ENCODE peak calls at places on chromosomes 7 and 10, in seven cellular contexts. One of them, this sample, is unnamed.

GRCh38 chr10:125411724-125412123 is 251.4 kb upstream of the CTBP2 start:
- DNase-seq in HCT116: peak
- DNase-seq in K562: no peak
- DNase-seq in HepG2: no peak
- DNase-seq in GM12878: no peak
- DNase-seq in SK-N-SH: no peak
- DNase-seq in H1: no peak
- DNase-seq in this sample: no peak

GRCh38 chr10:106795619-106796018 is 368.9 kb downstream of the SORCS1 start:
- DNase-seq in HCT116: no peak
- DNase-seq in K562: peak
- DNase-seq in HepG2: peak
- DNase-seq in GM12878: peak
- DNase-seq in SK-N-SH: peak
- DNase-seq in H1: peak
- DNase-seq in this sample: no peak

GRCh38 chr10:113897693-113898618 is 43.5 kb downstream of the NHLRC2 start:
- DNase-seq in HCT116: no peak
- DNase-seq in K562: peak
- DNase-seq in HepG2: no peak
- DNase-seq in GM12878: no peak
- DNase-seq in SK-N-SH: peak
- DNase-seq in H1: no peak
- DNase-seq in this sample: no peak

GRCh38 chr7:27714831-27715444 is 25.0 kb upstream of the TAX1BP1 start:
- DNase-seq in HCT116: no peak
- DNase-seq in K562: no peak
- DNase-seq in HepG2: peak
- DNase-seq in GM12878: no peak
- DNase-seq in SK-N-SH: no peak
- DNase-seq in H1: no peak
- DNase-seq in this sample: no peak

GRCh38 chr7:24963218-24963617 is 16.8 kb downstream of the OSBPL3 start:
- DNase-seq in HCT116: no peak
- DNase-seq in K562: no peak
- DNase-seq in HepG2: no peak
- DNase-seq in GM12878: peak
- DNase-seq in SK-N-SH: no peak
- DNase-seq in H1: no peak
- DNase-seq in this sample: no peak

GRCh38 chr7:128209229-128210035 is 31.6 kb upstream of the LEP start:
- DNase-seq in HCT116: peak
- DNase-seq in K562: peak
- DNase-seq in HepG2: peak
- DNase-seq in GM12878: peak
- DNase-seq in SK-N-SH: peak
- DNase-seq in H1: peak
- DNase-seq in this sample: peak

GRCh38 chr10:11209810-11210141 is 192.1 kb downstream of the CELF2 start:
- DNase-seq in HCT116: no peak
- DNase-seq in K562: no peak
- DNase-seq in HepG2: no peak
- DNase-seq in GM12878: no peak
- DNase-seq in SK-N-SH: no peak
- DNase-seq in H1: no peak
- DNase-seq in this sample: no peak

GRCh38 chr10:71980181-71981023 is 16.2 kb downstream of the CHST3 start:
- DNase-seq in HCT116: no peak
- DNase-seq in K562: peak
- DNase-seq in HepG2: no peak
- DNase-seq in GM12878: no peak
- DNase-seq in SK-N-SH: peak
- DNase-seq in H1: no peak
- DNase-seq in this sample: no peak

GRCh38 chr7:285731-286130 is 4.2 kb upstream of the FOXL3 start:
- DNase-seq in HCT116: no peak
- DNase-seq in K562: no peak
- DNase-seq in HepG2: no peak
- DNase-seq in GM12878: no peak
- DNase-seq in SK-N-SH: no peak
- DNase-seq in H1: no peak
- DNase-seq in this sample: no peak

GRCh38 chr7:55072251-55072650 is 53.4 kb downstream of the EGFR start:
- DNase-seq in HCT116: no peak
- DNase-seq in K562: no peak
- DNase-seq in HepG2: no peak
- DNase-seq in GM12878: no peak
- DNase-seq in SK-N-SH: no peak
- DNase-seq in H1: no peak
- DNase-seq in this sample: no peak

GRCh38 chr10:571643-572042 is 117.8 kb downstream of the DIP2C start:
- DNase-seq in HCT116: no peak
- DNase-seq in K562: no peak
- DNase-seq in HepG2: no peak
- DNase-seq in GM12878: no peak
- DNase-seq in SK-N-SH: no peak
- DNase-seq in H1: no peak
- DNase-seq in this sample: no peak

GRCh38 chr7:122887198-122887597 is 938 bp upstream of the CADPS2 start:
- DNase-seq in HCT116: peak
- DNase-seq in K562: peak
- DNase-seq in HepG2: peak
- DNase-seq in GM12878: no peak
- DNase-seq in SK-N-SH: peak
- DNase-seq in H1: no peak
- DNase-seq in this sample: peak

GRCh38 chr7:26813426-26813825 is 51.0 kb downstream of the SKAP2 start:
- DNase-seq in HCT116: no peak
- DNase-seq in K562: no peak
- DNase-seq in HepG2: peak
- DNase-seq in GM12878: no peak
- DNase-seq in SK-N-SH: no peak
- DNase-seq in H1: no peak
- DNase-seq in this sample: peak

GRCh38 chr10:24716295-24716694 is 7.4 kb downstream of the ARHGAP21 start:
- DNase-seq in HCT116: no peak
- DNase-seq in K562: peak
- DNase-seq in HepG2: no peak
- DNase-seq in GM12878: no peak
- DNase-seq in SK-N-SH: no peak
- DNase-seq in H1: no peak
- DNase-seq in this sample: no peak

GRCh38 chr7:832292-832967 is at the start of gene SUN1:
- DNase-seq in HCT116: peak
- DNase-seq in K562: no peak
- DNase-seq in HepG2: peak
- DNase-seq in GM12878: peak
- DNase-seq in SK-N-SH: no peak
- DNase-seq in H1: no peak
- DNase-seq in this sample: peak

GRCh38 chr7:88216276-88216675 is 3.6 kb downstream of the SRI start:
- DNase-seq in HCT116: no peak
- DNase-seq in K562: no peak
- DNase-seq in HepG2: no peak
- DNase-seq in GM12878: no peak
- DNase-seq in SK-N-SH: no peak
- DNase-seq in H1: no peak
- DNase-seq in this sample: no peak

GRCh38 chr7:32191296-32191695 is 121.1 kb upstream of the PDE1C start:
- DNase-seq in HCT116: no peak
- DNase-seq in K562: no peak
- DNase-seq in HepG2: no peak
- DNase-seq in GM12878: no peak
- DNase-seq in SK-N-SH: no peak
- DNase-seq in H1: no peak
- DNase-seq in this sample: no peak

GRCh38 chr7:149822353-149822943 is 15.7 kb upstream of the ZNF862 start:
- DNase-seq in HCT116: no peak
- DNase-seq in K562: peak
- DNase-seq in HepG2: no peak
- DNase-seq in GM12878: no peak
- DNase-seq in SK-N-SH: peak
- DNase-seq in H1: no peak
- DNase-seq in this sample: no peak

GRCh38 chr7:55113760-55114541 is 95.1 kb downstream of the EGFR start:
- DNase-seq in HCT116: no peak
- DNase-seq in K562: no peak
- DNase-seq in HepG2: no peak
- DNase-seq in GM12878: no peak
- DNase-seq in SK-N-SH: no peak
- DNase-seq in H1: no peak
- DNase-seq in this sample: no peak

GRCh38 chr7:111820117-111820516 is 257.8 kb upstream of the IMMP2L start:
- DNase-seq in HCT116: no peak
- DNase-seq in K562: no peak
- DNase-seq in HepG2: no peak
- DNase-seq in GM12878: no peak
- DNase-seq in SK-N-SH: no peak
- DNase-seq in H1: no peak
- DNase-seq in this sample: no peak

GRCh38 chr10:131141645-131142445 is 169.7 kb downstream of the TCERG1L start:
- DNase-seq in HCT116: no peak
- DNase-seq in K562: no peak
- DNase-seq in HepG2: no peak
- DNase-seq in GM12878: no peak
- DNase-seq in SK-N-SH: no peak
- DNase-seq in H1: no peak
- DNase-seq in this sample: no peak

GRCh38 chr10:11300071-11300470 is 282.4 kb downstream of the CELF2 start:
- DNase-seq in HCT116: no peak
- DNase-seq in K562: no peak
- DNase-seq in HepG2: no peak
- DNase-seq in GM12878: no peak
- DNase-seq in SK-N-SH: no peak
- DNase-seq in H1: no peak
- DNase-seq in this sample: no peak

GRCh38 chr7:106031271-106032029 is 68.4 kb downstream of the CDHR3 start:
- DNase-seq in HCT116: no peak
- DNase-seq in K562: no peak
- DNase-seq in HepG2: no peak
- DNase-seq in GM12878: no peak
- DNase-seq in SK-N-SH: no peak
- DNase-seq in H1: no peak
- DNase-seq in this sample: no peak

DNA sequence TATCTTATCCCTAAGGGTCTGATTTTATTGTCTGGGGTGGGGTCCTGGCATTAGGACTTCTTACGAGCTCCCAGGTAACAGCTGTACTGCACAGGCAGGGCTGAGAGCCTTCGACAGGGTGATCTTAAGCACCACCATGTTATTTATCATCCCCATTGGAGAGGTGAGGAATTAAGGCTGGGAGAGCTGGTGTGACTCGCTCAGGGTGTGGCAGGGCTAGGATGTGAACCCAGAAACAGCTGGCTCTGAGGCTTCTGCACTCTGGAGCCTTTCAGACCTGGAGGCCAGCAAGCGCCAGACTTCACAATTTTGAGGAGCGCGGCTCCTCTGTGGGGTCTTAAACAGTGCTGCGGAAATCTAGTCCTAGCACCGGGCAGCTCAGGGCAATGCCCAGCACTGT is 27.4 kb upstream of the NDST2 start:
- DNase-seq in HCT116: no peak
- DNase-seq in K562: no peak
- DNase-seq in HepG2: no peak
- DNase-seq in GM12878: no peak
- DNase-seq in SK-N-SH: no peak
- DNase-seq in H1: no peak
- DNase-seq in this sample: no peak
- TF ChIP-seq JUND in HCT116: no peak
- TF ChIP-seq JUND in K562: no peak
- TF ChIP-seq JUND in HepG2: no peak
- TF ChIP-seq JUND in GM12878: no peak
- TF ChIP-seq JUND in SK-N-SH: no peak
- TF ChIP-seq JUND in H1: no peak
- TF ChIP-seq JUND in this sample: no peak

DNA sequence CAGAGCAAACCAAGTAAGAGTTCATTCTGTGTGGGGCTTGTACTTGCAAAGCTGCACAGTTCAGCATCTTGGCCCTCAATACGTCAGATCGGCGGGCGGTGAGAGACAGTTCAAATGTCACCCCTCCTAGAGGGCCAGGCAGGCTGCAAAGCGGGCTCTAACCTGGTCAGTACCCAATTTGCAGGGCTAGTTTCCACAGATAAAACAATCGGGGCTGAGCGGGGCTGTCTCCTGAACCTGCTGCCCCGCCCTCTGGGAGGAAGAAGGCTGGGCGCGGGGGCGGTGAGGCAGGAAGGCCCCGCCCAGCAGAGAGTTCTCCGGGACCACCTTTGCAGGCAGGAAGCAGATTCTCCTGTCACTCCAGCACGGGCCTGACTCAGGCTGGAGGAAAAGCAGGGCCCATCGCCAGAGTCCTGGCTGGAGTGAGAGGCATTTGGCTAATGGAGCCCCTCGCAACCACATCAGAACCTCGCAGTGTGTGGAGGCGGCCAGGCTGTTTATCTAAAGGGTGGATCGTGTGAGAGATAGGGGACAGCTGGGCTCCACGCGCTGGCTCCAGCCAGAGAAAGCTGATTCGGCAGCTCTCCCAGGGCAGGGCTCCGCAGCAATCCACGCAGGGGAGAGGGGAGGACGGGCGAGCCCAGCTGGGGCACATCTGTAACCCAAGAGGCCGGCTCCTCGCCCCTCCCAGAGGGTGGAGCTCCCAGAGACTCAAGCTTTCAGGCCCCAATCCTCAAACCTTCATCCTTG is 83.1 kb downstream of the SH3PXD2A start:
- DNase-seq in HCT116: peak
- DNase-seq in K562: peak
- DNase-seq in HepG2: no peak
- DNase-seq in GM12878: no peak
- DNase-seq in SK-N-SH: peak
- DNase-seq in H1: peak
- DNase-seq in this sample: no peak
- TF ChIP-seq JUND in HCT116: no peak
- TF ChIP-seq JUND in K562: no peak
- TF ChIP-seq JUND in HepG2: no peak
- TF ChIP-seq JUND in GM12878: no peak
- TF ChIP-seq JUND in SK-N-SH: no peak
- TF ChIP-seq JUND in H1: no peak
- TF ChIP-seq JUND in this sample: no peak

DNA sequence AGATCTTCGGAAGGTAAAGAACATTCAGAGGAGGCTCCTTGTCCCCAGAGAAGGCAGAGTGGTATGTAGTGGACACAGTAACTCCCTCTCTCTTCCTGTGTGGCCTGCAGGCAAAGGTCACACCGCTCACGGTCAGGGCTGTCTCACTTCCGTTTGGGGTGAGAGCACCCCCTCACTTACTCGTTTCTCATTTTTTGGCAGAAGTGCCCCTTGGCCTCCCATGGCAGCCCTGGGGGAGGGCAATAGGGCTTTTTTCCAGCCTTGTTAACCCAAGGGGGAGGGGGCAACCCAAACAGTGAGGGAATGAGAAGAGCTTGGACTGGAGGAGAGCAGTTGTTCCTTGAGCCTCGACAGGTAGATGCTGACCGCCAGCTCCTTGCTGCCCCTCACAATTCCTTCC is 31.8 kb upstream of the SRGN start:
- DNase-seq in HCT116: no peak
- DNase-seq in K562: peak
- DNase-seq in HepG2: no peak
- DNase-seq in GM12878: no peak
- DNase-seq in SK-N-SH: no peak
- DNase-seq in H1: no peak
- DNase-seq in this sample: no peak
- TF ChIP-seq JUND in HCT116: no peak
- TF ChIP-seq JUND in K562: no peak
- TF ChIP-seq JUND in HepG2: no peak
- TF ChIP-seq JUND in GM12878: no peak
- TF ChIP-seq JUND in SK-N-SH: no peak
- TF ChIP-seq JUND in H1: no peak
- TF ChIP-seq JUND in this sample: no peak

GRCh38 chr7:77393261-77393660 is 22.9 kb downstream of the GSAP start:
- DNase-seq in HCT116: peak
- DNase-seq in K562: no peak
- DNase-seq in HepG2: no peak
- DNase-seq in GM12878: peak
- DNase-seq in SK-N-SH: no peak
- DNase-seq in H1: no peak
- DNase-seq in this sample: no peak
- TF ChIP-seq JUND in HCT116: peak
- TF ChIP-seq JUND in K562: no peak
- TF ChIP-seq JUND in HepG2: no peak
- TF ChIP-seq JUND in GM12878: no peak
- TF ChIP-seq JUND in SK-N-SH: no peak
- TF ChIP-seq JUND in H1: no peak
- TF ChIP-seq JUND in this sample: no peak

This sample was measured in T47D.